ENCODE peak calls at places on chromosomes 2 and 18, in six cellular contexts. D is aorta; B is heart right ventricle; T is adrenal gland; O is naive thymus-derived CD4-positive, alpha-beta T cell; J is CD8-positive, alpha-beta T cell. V is an unnamed sample.

GRCh38 chr2:58133395-58133794 is 86.8 kb downstream of the VRK2 start:
- DNase-seq in T (no peak), O (no peak), B (no peak), J (no peak), D (no peak), V (no peak)

GRCh38 chr2:239113164-239113563 is 265.3 kb downstream of the TWIST2 start:
- DNase-seq in D (no peak), T (no peak), J (no peak), B (no peak), O (no peak), V (no peak)

GRCh38 chr2:120749506-120750431 is 14.1 kb downstream of the GLI2 start:
- DNase-seq in T (peak; percentile 21), O (peak; percentile 4), D (no peak), B (peak; percentile 54), J (peak; percentile 34), V (no peak)

GRCh38 chr2:165902929-165903328 is 50.6 kb downstream of the TTC21B start:
- DNase-seq in J (no peak), O (no peak), T (no peak), B (no peak), D (no peak), V (no peak)

GRCh38 chr2:226985227-226985946 is 149.5 kb downstream of the RHBDD1 start:
- DNase-seq in O (no peak), T (peak; percentile 72), D (no peak), J (no peak), B (peak; percentile 44), V (peak; percentile 58)

GRCh38 chr2:235740821-235741220 is 247.0 kb downstream of the AGAP1 start:
- DNase-seq in B (no peak), T (no peak), J (no peak), D (no peak), O (no peak), V (no peak)

GRCh38 chr2:212990697-212991096 is 160.7 kb downstream of the IKZF2 start:
- DNase-seq in D (no peak), O (no peak), T (no peak), B (no peak), J (no peak), V (no peak)

GRCh38 chr2:136021406-136021805 is 36.0 kb upstream of the DARS1 start:
- DNase-seq in D (no peak), J (no peak), T (no peak), O (no peak), B (no peak), V (no peak)

GRCh38 chr2:149330127-149331022 is at the start of gene LYPD6:
- DNase-seq in D (peak; percentile 68), T (peak; percentile 61), J (no peak), B (peak; percentile 48), O (no peak), V (no peak)

GRCh38 chr2:131156452-131157149 is 51.5 kb downstream of the PLEKHB2 start:
- DNase-seq in J (no peak), B (no peak), O (no peak), D (no peak), T (no peak), V (no peak)

GRCh38 chr18:3246636-3247242 is 862 bp upstream of the MYL12A start:
- DNase-seq in T (peak; percentile 68), J (no peak), O (peak; percentile 45), B (peak; percentile 59), D (peak; percentile 67), V (no peak)

GRCh38 chr2:127365211-127365643 is 22.5 kb downstream of the MAP3K2 start:
- DNase-seq in D (no peak), T (no peak), O (no peak), J (no peak), B (no peak), V (no peak)

GRCh38 chr2:101396352-101396717 is 9.0 kb upstream of the CREG2 start:
- DNase-seq in T (no peak), J (no peak), O (no peak), B (no peak), D (no peak), V (peak; percentile 30)

GRCh38 chr2:99861376-99861760 is 281.0 kb downstream of the AFF3 start:
- DNase-seq in B (no peak), J (no peak), D (no peak), O (no peak), T (no peak), V (peak; percentile 22)

GRCh38 chr2:187956906-187957534 is 334.7 kb upstream of the GULP1 start:
- DNase-seq in B (no peak), O (no peak), D (no peak), J (no peak), T (no peak), V (no peak)

GRCh38 chr18:7618821-7619410 is 51.8 kb downstream of the PTPRM start:
- DNase-seq in B (no peak), D (no peak), J (no peak), T (no peak), O (no peak), V (no peak)

GRCh38 chr2:7962191-7962590 is 719.7 kb upstream of the ID2 start:
- DNase-seq in D (no peak), B (no peak), T (no peak), J (no peak), O (no peak), V (no peak)

GRCh38 chr2:39243469-39244123 is at the start of gene CDKL4:
- DNase-seq in J (peak; percentile 69), T (peak; percentile 44), O (peak; percentile 43), B (no peak), D (no peak), V (peak; percentile 55)

GRCh38 chr2:20584637-20585321 is 66.1 kb downstream of the HS1BP3 start:
- DNase-seq in D (peak; percentile 71), T (peak; percentile 86), B (no peak), J (no peak), O (no peak), V (no peak)

GRCh38 chr2:199862779-199863178 is 11.8 kb upstream of the FTCDNL1 start:
- DNase-seq in T (no peak), D (no peak), B (no peak), O (no peak), J (no peak), V (no peak)

GRCh38 chr2:61361068-61361467 is 109.8 kb downstream of the USP34 start:
- DNase-seq in D (no peak), O (no peak), J (no peak), T (no peak), B (no peak), V (peak; percentile 4)

GRCh38 chr2:55781542-55781941 is 87.9 kb upstream of the PNPT1 start:
- DNase-seq in O (no peak), B (no peak), J (no peak), D (no peak), T (no peak), V (no peak)

GRCh38 chr2:185316383-185316782 is 422.2 kb upstream of the FSIP2 start:
- DNase-seq in D (no peak), J (no peak), T (no peak), B (no peak), O (no peak), V (no peak)

GRCh38 chr2:99881901-99882591 is 260.3 kb downstream of the AFF3 start:
- DNase-seq in D (no peak), B (no peak), J (no peak), T (no peak), O (no peak), V (no peak)

GRCh38 chr2:201450910-201451329 is 338 bp downstream of the TRAK2 start:
- DNase-seq in D (no peak), B (no peak), J (no peak), O (no peak), T (no peak), V (no peak)

DNA sequence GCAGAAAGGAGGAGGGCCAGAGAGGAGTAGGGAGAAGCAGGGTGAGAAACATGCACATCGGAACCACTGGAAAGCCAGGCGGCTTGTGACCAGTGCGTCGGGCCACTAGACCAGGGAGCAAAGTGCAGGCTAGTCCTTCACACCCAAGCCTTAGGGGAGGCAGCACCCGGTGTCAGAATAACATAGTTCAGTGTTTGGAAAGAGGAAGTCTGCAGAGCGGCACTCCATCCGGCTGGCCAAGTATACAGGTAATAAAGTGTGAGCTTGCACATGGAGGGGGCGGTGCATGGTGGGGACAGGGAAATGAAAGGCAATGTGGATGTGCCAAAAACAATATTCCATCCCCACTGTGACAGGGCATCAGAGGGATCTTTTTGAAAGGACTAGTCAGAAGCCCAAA is 69.7 kb downstream of the ZNF521 start:
- DNase-seq in J (no peak), O (no peak), T (no peak), B (peak; percentile 20), D (no peak), V (no peak)
- H3K4me1 ChIP-seq in J (no peaks in the 10 kb centered on the region), O (no peaks in the 10 kb centered on the region), T (peaks cover 8% of the 10 kb centered on the region), B (peaks cover 77% of the 10 kb centered on the region), D (no peaks in the 10 kb centered on the region), V (no peaks in the 10 kb centered on the region)

DNA sequence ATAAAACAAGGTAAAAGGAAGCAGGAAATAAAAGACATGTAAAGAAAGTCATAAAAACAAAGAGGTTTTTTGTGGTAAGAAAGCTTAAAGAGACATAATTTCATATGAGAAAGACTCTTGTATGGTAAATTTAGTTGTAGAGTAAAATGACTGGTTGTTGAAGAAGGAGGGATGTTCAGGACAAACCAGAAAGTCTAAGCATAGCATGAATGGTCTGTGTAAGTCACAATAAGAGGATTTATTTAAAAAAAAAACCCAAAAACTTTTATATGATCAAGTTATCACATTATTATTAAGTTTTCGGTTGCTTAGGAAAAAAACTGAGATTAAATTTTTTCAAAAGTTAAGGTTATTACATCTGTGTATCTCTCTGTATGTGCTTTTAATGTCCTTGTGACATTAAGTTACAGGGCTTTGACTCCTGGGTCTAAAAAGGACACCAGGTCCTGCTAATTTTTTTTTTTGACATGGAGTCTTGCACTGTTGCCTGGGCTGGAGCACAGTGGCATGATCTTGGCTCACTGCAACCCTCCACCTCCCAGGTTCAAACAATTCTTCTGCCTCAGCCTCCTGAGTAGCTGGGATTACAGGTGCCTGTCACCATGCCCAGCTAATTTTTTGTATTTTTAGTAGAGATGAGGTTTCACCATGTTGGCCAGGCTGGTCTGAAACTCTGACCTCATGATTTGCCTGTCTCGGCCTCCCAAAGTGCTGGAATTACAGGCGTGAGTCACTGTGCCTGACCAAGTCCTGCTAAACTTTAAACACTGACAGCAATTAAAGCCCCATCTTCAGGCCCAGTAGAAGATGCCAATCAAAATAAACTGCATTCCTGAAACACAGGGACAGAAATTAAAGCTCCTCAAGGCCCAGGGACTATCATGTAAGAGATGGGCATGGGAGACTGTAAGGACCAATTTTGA is 14.2 kb upstream of the OXER1 start:
- DNase-seq in B (no peak), O (no peak), D (peak; percentile 60), J (peak; percentile 9), T (no peak), V (no peak)
- H3K9me3 ChIP-seq in B (no peaks in the 10 kb centered on the region), O (no peaks in the 10 kb centered on the region), D (no peaks in the 10 kb centered on the region), J (no peaks in the 10 kb centered on the region), T (no peaks in the 10 kb centered on the region), V (no peaks in the 10 kb centered on the region)

DNA sequence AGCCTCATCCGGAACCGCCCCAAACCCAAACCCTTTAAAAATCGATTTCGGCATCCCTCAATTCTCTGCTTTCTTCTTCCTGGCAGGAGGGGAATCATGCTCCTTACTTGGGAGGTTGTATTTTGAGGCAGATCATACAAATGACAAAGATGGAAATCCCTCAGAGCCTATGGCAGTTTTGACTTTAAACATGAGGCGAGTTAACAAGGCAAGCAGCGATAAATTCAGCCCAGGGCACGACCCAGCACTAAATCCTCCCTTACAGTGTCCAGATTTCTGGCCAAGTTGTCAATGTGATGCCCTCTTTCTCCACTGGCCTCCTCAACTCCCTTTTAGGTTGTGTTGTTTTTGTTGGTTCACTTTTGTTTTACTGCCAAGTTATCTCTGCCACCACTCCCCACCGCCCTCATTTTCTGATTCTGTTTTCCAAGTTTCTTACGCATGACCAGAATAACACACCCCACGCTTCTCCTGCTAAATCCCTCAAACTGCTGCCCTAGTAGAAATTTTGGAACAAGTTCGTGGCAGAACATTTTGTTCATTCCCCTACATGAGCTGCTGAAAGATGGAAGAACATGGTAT is 68.3 kb downstream of the CTAGE1 start:
- DNase-seq in D (no peak), T (no peak), B (no peak), O (no peak), J (no peak), V (no peak)
- H3K4me3 ChIP-seq in D (peak overlapping the region; percentile 48), T (no peak overlapping the region), B (peak overlapping the region; percentile 65), O (peak overlapping the region; percentile 49), J (peak overlapping the region; percentile 56), V (no peak overlapping the region)

GRCh38 chr2:37244017-37244416 is 12.6 kb downstream of the NDUFAF7 start:
- DNase-seq in O (no peak), J (no peak), T (no peak), D (no peak), B (no peak), V (no peak)
- H3K4me1 ChIP-seq in O (no peaks in the 10 kb centered on the region), J (no peaks in the 10 kb centered on the region), T (no peaks in the 10 kb centered on the region), D (no peaks in the 10 kb centered on the region), B (peaks cover 8% of the 10 kb centered on the region), V (peaks cover 9% of the 10 kb centered on the region)

V was measured in CD4-positive, CD25-positive, alpha-beta regulatory T cell.